ENCODE peak calls at places on chromosomes 3 and 15, in six cellular contexts. One of them, this sample, is unnamed.

GRCh38 chr15:79777916-79778315 is 118.9 kb downstream of the MTHFS start:
- DNase-seq in mucosa of descending colon: no peak
- DNase-seq in HL-60: no peak
- DNase-seq in AG04450: no peak
- DNase-seq in ovary: no peak
- DNase-seq in OCI-LY7: no peak
- DNase-seq in this sample: no peak

GRCh38 chr3:13495921-13496723 is 16.0 kb downstream of the HDAC11 start:
- DNase-seq in mucosa of descending colon: peak
- DNase-seq in HL-60: no peak
- DNase-seq in AG04450: peak
- DNase-seq in ovary: peak
- DNase-seq in OCI-LY7: peak
- DNase-seq in this sample: no peak

GRCh38 chr3:55963611-55964010 is 476.5 kb upstream of the WNT5A start:
- DNase-seq in mucosa of descending colon: no peak
- DNase-seq in HL-60: no peak
- DNase-seq in AG04450: no peak
- DNase-seq in ovary: no peak
- DNase-seq in OCI-LY7: no peak
- DNase-seq in this sample: no peak

GRCh38 chr15:75452968-75453702 is 1.6 kb upstream of the SIN3A start:
- DNase-seq in mucosa of descending colon: peak
- DNase-seq in HL-60: peak
- DNase-seq in AG04450: no peak
- DNase-seq in ovary: peak
- DNase-seq in OCI-LY7: peak
- DNase-seq in this sample: no peak

GRCh38 chr15:46312133-46312740 is 677.4 kb downstream of the SQOR start:
- DNase-seq in mucosa of descending colon: peak
- DNase-seq in HL-60: peak
- DNase-seq in AG04450: peak
- DNase-seq in ovary: peak
- DNase-seq in OCI-LY7: peak
- DNase-seq in this sample: peak

GRCh38 chr3:14793126-14793857 is 25.5 kb upstream of the FGD5 start:
- DNase-seq in mucosa of descending colon: no peak
- DNase-seq in HL-60: no peak
- DNase-seq in AG04450: no peak
- DNase-seq in ovary: peak
- DNase-seq in OCI-LY7: no peak
- DNase-seq in this sample: no peak

GRCh38 chr15:96230557-96231181 is 99.8 kb upstream of the NR2F2 start:
- DNase-seq in mucosa of descending colon: no peak
- DNase-seq in HL-60: no peak
- DNase-seq in AG04450: no peak
- DNase-seq in ovary: no peak
- DNase-seq in OCI-LY7: no peak
- DNase-seq in this sample: no peak

GRCh38 chr15:66565731-66566130 is at the start of gene LCTL:
- DNase-seq in mucosa of descending colon: no peak
- DNase-seq in HL-60: no peak
- DNase-seq in AG04450: peak
- DNase-seq in ovary: no peak
- DNase-seq in OCI-LY7: no peak
- DNase-seq in this sample: peak

GRCh38 chr15:87829651-87830050 is 426.9 kb downstream of the NTRK3 start:
- DNase-seq in mucosa of descending colon: no peak
- DNase-seq in HL-60: peak
- DNase-seq in AG04450: no peak
- DNase-seq in ovary: no peak
- DNase-seq in OCI-LY7: no peak
- DNase-seq in this sample: no peak

GRCh38 chr15:37007301-37007700 is 93.0 kb downstream of the MEIS2 start:
- DNase-seq in mucosa of descending colon: no peak
- DNase-seq in HL-60: no peak
- DNase-seq in AG04450: no peak
- DNase-seq in ovary: no peak
- DNase-seq in OCI-LY7: no peak
- DNase-seq in this sample: no peak

GRCh38 chr3:155106059-155106458 is 25.9 kb downstream of the MME start:
- DNase-seq in mucosa of descending colon: no peak
- DNase-seq in HL-60: no peak
- DNase-seq in AG04450: no peak
- DNase-seq in ovary: no peak
- DNase-seq in OCI-LY7: no peak
- DNase-seq in this sample: no peak

GRCh38 chr3:13507247-13507790 is 27.2 kb downstream of the HDAC11 start:
- DNase-seq in mucosa of descending colon: no peak
- DNase-seq in HL-60: no peak
- DNase-seq in AG04450: no peak
- DNase-seq in ovary: no peak
- DNase-seq in OCI-LY7: no peak
- DNase-seq in this sample: no peak

GRCh38 chr15:64456634-64457108 is 3.7 kb upstream of the ZNF609 start:
- DNase-seq in mucosa of descending colon: no peak
- DNase-seq in HL-60: no peak
- DNase-seq in AG04450: no peak
- DNase-seq in ovary: no peak
- DNase-seq in OCI-LY7: no peak
- DNase-seq in this sample: no peak

GRCh38 chr3:38124324-38125122 is 12.4 kb downstream of the ACAA1 start:
- DNase-seq in mucosa of descending colon: no peak
- DNase-seq in HL-60: no peak
- DNase-seq in AG04450: no peak
- DNase-seq in ovary: no peak
- DNase-seq in OCI-LY7: no peak
- DNase-seq in this sample: no peak

GRCh38 chr3:146117406-146118285 is 43.3 kb downstream of the PLOD2 start:
- DNase-seq in mucosa of descending colon: no peak
- DNase-seq in HL-60: no peak
- DNase-seq in AG04450: peak
- DNase-seq in ovary: no peak
- DNase-seq in OCI-LY7: no peak
- DNase-seq in this sample: no peak

GRCh38 chr3:20055020-20055775 is 15.0 kb downstream of the KAT2B start:
- DNase-seq in mucosa of descending colon: no peak
- DNase-seq in HL-60: no peak
- DNase-seq in AG04450: no peak
- DNase-seq in ovary: no peak
- DNase-seq in OCI-LY7: peak
- DNase-seq in this sample: no peak

GRCh38 chr3:121488628-121489027 is 57.2 kb downstream of the POLQ start:
- DNase-seq in mucosa of descending colon: no peak
- DNase-seq in HL-60: no peak
- DNase-seq in AG04450: no peak
- DNase-seq in ovary: no peak
- DNase-seq in OCI-LY7: no peak
- DNase-seq in this sample: no peak

GRCh38 chr15:86087808-86088207 is 8.1 kb downstream of the AGBL1 start:
- DNase-seq in mucosa of descending colon: no peak
- DNase-seq in HL-60: no peak
- DNase-seq in AG04450: no peak
- DNase-seq in ovary: no peak
- DNase-seq in OCI-LY7: no peak
- DNase-seq in this sample: no peak

DNA sequence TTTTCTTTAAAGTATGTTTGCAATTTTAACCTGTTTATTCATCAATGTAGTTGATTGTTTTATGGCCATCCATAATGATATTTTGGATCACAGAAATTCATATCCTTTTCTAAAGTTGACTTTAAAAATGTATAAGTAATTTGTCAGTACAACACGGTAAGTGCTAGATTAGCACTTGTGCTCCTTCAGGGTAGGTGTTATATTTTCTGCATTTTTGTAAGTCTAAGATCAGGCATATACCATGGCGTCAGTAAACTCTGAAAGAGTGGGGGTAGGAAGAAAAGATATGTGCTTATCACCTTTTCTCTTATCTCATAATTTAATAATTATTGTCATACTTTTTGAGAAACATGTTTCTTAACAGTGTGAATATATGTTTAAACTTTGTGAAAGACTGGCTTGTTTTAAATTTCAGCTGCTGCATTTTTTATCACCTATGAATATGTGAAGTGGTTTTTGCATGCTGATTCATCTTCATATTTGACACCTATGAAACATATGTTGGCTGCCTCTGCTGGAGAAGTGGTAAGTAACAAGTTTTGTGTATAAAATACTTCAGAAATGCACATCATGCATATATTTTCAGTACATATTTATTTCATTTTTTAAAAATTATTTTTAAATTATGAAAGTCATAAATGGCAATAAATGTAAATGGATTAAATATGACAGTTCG is 22.1 kb downstream of the SLC25A26 start:
- DNase-seq in mucosa of descending colon: no peak
- DNase-seq in HL-60: no peak
- DNase-seq in AG04450: no peak
- DNase-seq in ovary: no peak
- DNase-seq in OCI-LY7: no peak
- DNase-seq in this sample: no peak
- H3K4me3 ChIP-seq in mucosa of descending colon: no peak
- H3K4me3 ChIP-seq in HL-60: no peak
- H3K4me3 ChIP-seq in AG04450: no peak
- H3K4me3 ChIP-seq in ovary: no peak
- H3K4me3 ChIP-seq in OCI-LY7: no peak
- H3K4me3 ChIP-seq in this sample: no peak

GRCh38 chr3:143825513-143825912 is 22.8 kb downstream of the SLC9A9 start:
- DNase-seq in mucosa of descending colon: no peak
- DNase-seq in HL-60: no peak
- DNase-seq in AG04450: no peak
- DNase-seq in ovary: no peak
- DNase-seq in OCI-LY7: peak
- DNase-seq in this sample: no peak

GRCh38 chr3:143824675-143825074 is 23.6 kb downstream of the SLC9A9 start:
- DNase-seq in mucosa of descending colon: no peak
- DNase-seq in HL-60: no peak
- DNase-seq in AG04450: no peak
- DNase-seq in ovary: no peak
- DNase-seq in OCI-LY7: no peak
- DNase-seq in this sample: no peak

GRCh38 chr3:143821862-143822261 is 26.4 kb downstream of the SLC9A9 start:
- DNase-seq in mucosa of descending colon: no peak
- DNase-seq in HL-60: no peak
- DNase-seq in AG04450: no peak
- DNase-seq in ovary: no peak
- DNase-seq in OCI-LY7: no peak
- DNase-seq in this sample: no peak

GRCh38 chr3:143822374-143822773 is 25.9 kb downstream of the SLC9A9 start:
- DNase-seq in mucosa of descending colon: no peak
- DNase-seq in HL-60: no peak
- DNase-seq in AG04450: no peak
- DNase-seq in ovary: no peak
- DNase-seq in OCI-LY7: no peak
- DNase-seq in this sample: no peak

DNA sequence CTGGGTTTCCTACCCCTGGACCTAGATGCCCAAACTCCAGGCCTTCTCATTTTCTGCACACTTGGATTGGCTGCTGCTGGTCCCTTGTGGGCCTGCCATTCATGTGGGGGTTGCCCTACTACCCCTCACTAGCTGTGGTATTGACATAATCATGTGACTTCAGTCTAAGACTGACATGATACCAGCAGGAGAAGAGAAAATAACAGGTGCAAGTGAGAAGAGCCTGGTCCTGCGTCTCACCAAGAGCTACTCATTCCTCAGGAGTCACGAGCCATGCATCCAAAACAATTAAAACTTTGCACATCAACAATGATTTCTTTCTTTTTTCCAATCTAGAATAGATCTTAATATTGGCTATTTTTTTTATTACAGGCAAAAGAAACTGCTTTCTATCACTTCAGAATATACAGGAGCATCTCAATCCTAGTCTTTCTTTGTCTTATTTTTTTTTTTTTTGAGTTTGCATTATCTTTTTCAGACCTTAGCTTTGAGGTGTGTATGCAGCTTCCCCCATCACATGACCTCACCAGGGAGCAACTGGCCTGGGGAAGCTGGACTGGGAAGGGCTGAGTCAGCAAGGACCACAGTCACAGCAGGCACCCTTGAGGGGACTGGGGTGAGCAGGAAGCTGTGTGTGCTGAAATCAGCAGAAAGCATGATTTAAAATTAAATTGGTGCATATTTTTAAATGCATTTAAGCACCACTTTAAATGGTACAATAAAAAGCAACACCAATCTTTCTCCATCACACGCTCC is 27.6 kb downstream of the SLC9A9 start:
- DNase-seq in mucosa of descending colon: no peak
- DNase-seq in HL-60: no peak
- DNase-seq in AG04450: no peak
- DNase-seq in ovary: no peak
- DNase-seq in OCI-LY7: no peak
- DNase-seq in this sample: no peak
- TF ChIP-seq CTCF in mucosa of descending colon: no peak
- TF ChIP-seq CTCF in HL-60: no peak
- TF ChIP-seq CTCF in AG04450: no peak
- TF ChIP-seq CTCF in ovary: no peak
- TF ChIP-seq CTCF in OCI-LY7: no peak
- TF ChIP-seq CTCF in this sample: no peak

GRCh38 chr15:48828906-48829305 is 18.0 kb upstream of the CEP152 start:
- DNase-seq in mucosa of descending colon: no peak
- DNase-seq in HL-60: no peak
- DNase-seq in AG04450: no peak
- DNase-seq in ovary: no peak
- DNase-seq in OCI-LY7: no peak
- DNase-seq in this sample: no peak

GRCh38 chr15:48833526-48833925 is 22.7 kb upstream of the CEP152 start:
- DNase-seq in mucosa of descending colon: no peak
- DNase-seq in HL-60: no peak
- DNase-seq in AG04450: no peak
- DNase-seq in ovary: no peak
- DNase-seq in OCI-LY7: no peak
- DNase-seq in this sample: no peak

GRCh38 chr15:48832648-48833047 is 21.8 kb upstream of the CEP152 start:
- DNase-seq in mucosa of descending colon: no peak
- DNase-seq in HL-60: no peak
- DNase-seq in AG04450: no peak
- DNase-seq in ovary: no peak
- DNase-seq in OCI-LY7: no peak
- DNase-seq in this sample: no peak

GRCh38 chr15:48834756-48835155 is 23.9 kb upstream of the CEP152 start:
- DNase-seq in mucosa of descending colon: no peak
- DNase-seq in HL-60: no peak
- DNase-seq in AG04450: no peak
- DNase-seq in ovary: no peak
- DNase-seq in OCI-LY7: no peak
- DNase-seq in this sample: no peak
- H3K4me3 ChIP-seq in mucosa of descending colon: no peak
- H3K4me3 ChIP-seq in HL-60: no peak
- H3K4me3 ChIP-seq in AG04450: no peak
- H3K4me3 ChIP-seq in ovary: no peak
- H3K4me3 ChIP-seq in OCI-LY7: no peak
- H3K4me3 ChIP-seq in this sample: no peak

DNA sequence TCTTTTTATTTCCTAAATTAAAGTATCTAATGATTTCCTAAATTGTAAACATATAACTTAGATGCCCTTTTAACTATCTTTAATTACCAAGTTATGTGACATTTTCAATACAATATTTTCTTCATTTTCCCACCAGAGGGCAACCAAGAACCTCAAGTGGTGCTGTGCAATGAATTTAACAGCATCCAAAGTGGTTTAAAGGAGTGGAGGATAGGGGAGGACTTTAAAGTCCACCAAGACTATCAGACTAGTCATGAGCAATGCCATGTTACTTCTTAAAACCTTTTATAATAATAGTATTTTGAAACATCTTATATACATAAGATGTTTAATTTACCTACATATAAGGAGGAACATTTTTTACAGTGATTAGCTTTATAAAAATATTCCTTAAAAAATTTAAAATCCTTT is 74.4 kb downstream of the DLG1 start:
- DNase-seq in mucosa of descending colon: no peak
- DNase-seq in HL-60: peak
- DNase-seq in AG04450: peak
- DNase-seq in ovary: no peak
- DNase-seq in OCI-LY7: peak
- DNase-seq in this sample: peak
- TF ChIP-seq CTCF in mucosa of descending colon: no peak
- TF ChIP-seq CTCF in HL-60: peak
- TF ChIP-seq CTCF in AG04450: peak
- TF ChIP-seq CTCF in ovary: no peak
- TF ChIP-seq CTCF in OCI-LY7: peak
- TF ChIP-seq CTCF in this sample: peak

This sample was measured in retinal pigment epithelial cell.